ENCODE peak calls at places on chromosomes 12 and 14, in six cellular contexts. One of them, this sample, is unnamed.

GRCh38 chr14:52307376-52307775 is 6.7 kb upstream of the PTGER2 start:
- DNase-seq in A549: no peak
- DNase-seq in IMR-90: no peak
- DNase-seq in HepG2: peak
- DNase-seq in GM12878: no peak
- DNase-seq in K562: no peak
- DNase-seq in this sample: no peak

GRCh38 chr12:1533602-1534304 is 60.6 kb downstream of the FBXL14 start:
- DNase-seq in A549: no peak
- DNase-seq in IMR-90: peak
- DNase-seq in HepG2: no peak
- DNase-seq in GM12878: peak
- DNase-seq in K562: no peak
- DNase-seq in this sample: no peak

GRCh38 chr14:22200977-22201605 is 387.9 kb downstream of the DAD1 start:
- DNase-seq in A549: peak
- DNase-seq in IMR-90: peak
- DNase-seq in HepG2: peak
- DNase-seq in GM12878: peak
- DNase-seq in K562: peak
- DNase-seq in this sample: peak

GRCh38 chr12:26452511-26452910 is 257.1 kb downstream of the SSPN start:
- DNase-seq in A549: no peak
- DNase-seq in IMR-90: no peak
- DNase-seq in HepG2: no peak
- DNase-seq in GM12878: no peak
- DNase-seq in K562: no peak
- DNase-seq in this sample: no peak

GRCh38 chr12:122499991-122500684 is 594 bp downstream of the ZCCHC8 start:
- DNase-seq in A549: peak
- DNase-seq in IMR-90: peak
- DNase-seq in HepG2: peak
- DNase-seq in GM12878: no peak
- DNase-seq in K562: peak
- DNase-seq in this sample: peak

GRCh38 chr12:114399664-114400211 is 6.2 kb downstream of the TBX5 start:
- DNase-seq in A549: peak
- DNase-seq in IMR-90: peak
- DNase-seq in HepG2: no peak
- DNase-seq in GM12878: no peak
- DNase-seq in K562: peak
- DNase-seq in this sample: no peak

GRCh38 chr12:47557401-47557800 is 148.4 kb downstream of the RPAP3 start:
- DNase-seq in A549: no peak
- DNase-seq in IMR-90: no peak
- DNase-seq in HepG2: no peak
- DNase-seq in GM12878: no peak
- DNase-seq in K562: no peak
- DNase-seq in this sample: no peak

GRCh38 chr14:93114713-93115068 is 1.0 kb downstream of the ITPK1 start:
- DNase-seq in A549: no peak
- DNase-seq in IMR-90: no peak
- DNase-seq in HepG2: no peak
- DNase-seq in GM12878: no peak
- DNase-seq in K562: no peak
- DNase-seq in this sample: no peak

GRCh38 chr12:99053599-99054362 is 408.7 kb downstream of the APAF1 start:
- DNase-seq in A549: no peak
- DNase-seq in IMR-90: no peak
- DNase-seq in HepG2: no peak
- DNase-seq in GM12878: no peak
- DNase-seq in K562: no peak
- DNase-seq in this sample: no peak

GRCh38 chr14:102757646-102758045 is 19.6 kb upstream of the TRAF3 start:
- DNase-seq in A549: no peak
- DNase-seq in IMR-90: no peak
- DNase-seq in HepG2: no peak
- DNase-seq in GM12878: no peak
- DNase-seq in K562: no peak
- DNase-seq in this sample: no peak

GRCh38 chr14:93923586-93923985 is 3.6 kb upstream of the FAM181A start:
- DNase-seq in A549: no peak
- DNase-seq in IMR-90: no peak
- DNase-seq in HepG2: no peak
- DNase-seq in GM12878: no peak
- DNase-seq in K562: no peak
- DNase-seq in this sample: no peak

GRCh38 chr14:99247772-99248171 is 24.2 kb downstream of the BCL11B start:
- DNase-seq in A549: no peak
- DNase-seq in IMR-90: no peak
- DNase-seq in HepG2: no peak
- DNase-seq in GM12878: no peak
- DNase-seq in K562: no peak
- DNase-seq in this sample: no peak

GRCh38 chr14:65945333-65945732 is 532.8 kb downstream of the FUT8 start:
- DNase-seq in A549: no peak
- DNase-seq in IMR-90: no peak
- DNase-seq in HepG2: no peak
- DNase-seq in GM12878: no peak
- DNase-seq in K562: no peak
- DNase-seq in this sample: no peak

GRCh38 chr12:51926718-51927117 is 19.4 kb downstream of the ACVRL1 start:
- DNase-seq in A549: peak
- DNase-seq in IMR-90: peak
- DNase-seq in HepG2: peak
- DNase-seq in GM12878: no peak
- DNase-seq in K562: peak
- DNase-seq in this sample: peak

GRCh38 chr12:53327435-53328042 is 6.1 kb upstream of the AAAS start:
- DNase-seq in A549: peak
- DNase-seq in IMR-90: no peak
- DNase-seq in HepG2: no peak
- DNase-seq in GM12878: no peak
- DNase-seq in K562: peak
- DNase-seq in this sample: no peak

GRCh38 chr14:50342211-50343080 is 30.3 kb downstream of the DMAC2L start:
- DNase-seq in A549: peak
- DNase-seq in IMR-90: peak
- DNase-seq in HepG2: peak
- DNase-seq in GM12878: no peak
- DNase-seq in K562: peak
- DNase-seq in this sample: peak

GRCh38 chr14:64540208-64541202 is at the start of gene HSPA2:
- DNase-seq in A549: peak
- DNase-seq in IMR-90: peak
- DNase-seq in HepG2: peak
- DNase-seq in GM12878: peak
- DNase-seq in K562: no peak
- DNase-seq in this sample: peak

GRCh38 chr14:63893701-63894458 is 41.1 kb downstream of the SYNE2 start:
- DNase-seq in A549: peak
- DNase-seq in IMR-90: peak
- DNase-seq in HepG2: no peak
- DNase-seq in GM12878: no peak
- DNase-seq in K562: no peak
- DNase-seq in this sample: no peak

GRCh38 chr12:86838709-86839108 is 582.5 kb upstream of the MGAT4C start:
- DNase-seq in A549: no peak
- DNase-seq in IMR-90: no peak
- DNase-seq in HepG2: no peak
- DNase-seq in GM12878: no peak
- DNase-seq in K562: no peak
- DNase-seq in this sample: no peak

GRCh38 chr12:5807090-5807414 is 138.0 kb downstream of the ANO2 start:
- DNase-seq in A549: no peak
- DNase-seq in IMR-90: peak
- DNase-seq in HepG2: no peak
- DNase-seq in GM12878: no peak
- DNase-seq in K562: no peak
- DNase-seq in this sample: no peak

GRCh38 chr12:99054601-99055128 is 409.6 kb downstream of the APAF1 start:
- DNase-seq in A549: no peak
- DNase-seq in IMR-90: no peak
- DNase-seq in HepG2: no peak
- DNase-seq in GM12878: no peak
- DNase-seq in K562: no peak
- DNase-seq in this sample: no peak

GRCh38 chr12:92905811-92906554 is 23.1 kb downstream of the EEA1 start:
- DNase-seq in A549: no peak
- DNase-seq in IMR-90: peak
- DNase-seq in HepG2: no peak
- DNase-seq in GM12878: no peak
- DNase-seq in K562: no peak
- DNase-seq in this sample: no peak

GRCh38 chr12:94618995-94619695 is 31.2 kb downstream of the TMCC3 start:
- DNase-seq in A549: peak
- DNase-seq in IMR-90: peak
- DNase-seq in HepG2: no peak
- DNase-seq in GM12878: no peak
- DNase-seq in K562: no peak
- DNase-seq in this sample: no peak

GRCh38 chr14:36751920-36752319 is 90.3 kb downstream of the PAX9 start:
- DNase-seq in A549: no peak
- DNase-seq in IMR-90: no peak
- DNase-seq in HepG2: no peak
- DNase-seq in GM12878: no peak
- DNase-seq in K562: no peak
- DNase-seq in this sample: no peak

GRCh38 chr12:104952816-104953215 is 5.3 kb downstream of the SLC41A2 start:
- DNase-seq in A549: peak
- DNase-seq in IMR-90: no peak
- DNase-seq in HepG2: no peak
- DNase-seq in GM12878: no peak
- DNase-seq in K562: no peak
- DNase-seq in this sample: no peak

GRCh38 chr14:61406670-61407069 is 85.3 kb downstream of the PRKCH start:
- DNase-seq in A549: no peak
- DNase-seq in IMR-90: no peak
- DNase-seq in HepG2: no peak
- DNase-seq in GM12878: no peak
- DNase-seq in K562: no peak
- DNase-seq in this sample: no peak

GRCh38 chr14:51616724-51617409 is 34.8 kb upstream of the FRMD6 start:
- DNase-seq in A549: peak
- DNase-seq in IMR-90: peak
- DNase-seq in HepG2: peak
- DNase-seq in GM12878: no peak
- DNase-seq in K562: no peak
- DNase-seq in this sample: no peak

GRCh38 chr14:31128601-31129526 is 78.7 kb downstream of the HECTD1 start:
- DNase-seq in A549: no peak
- DNase-seq in IMR-90: no peak
- DNase-seq in HepG2: no peak
- DNase-seq in GM12878: no peak
- DNase-seq in K562: no peak
- DNase-seq in this sample: no peak
- TF ChIP-seq BHLHE40 in A549: no peak
- TF ChIP-seq BHLHE40 in IMR-90: no peak
- TF ChIP-seq BHLHE40 in HepG2: no peak
- TF ChIP-seq BHLHE40 in GM12878: no peak
- TF ChIP-seq BHLHE40 in K562: no peak
- TF ChIP-seq BHLHE40 in this sample: no peak

DNA sequence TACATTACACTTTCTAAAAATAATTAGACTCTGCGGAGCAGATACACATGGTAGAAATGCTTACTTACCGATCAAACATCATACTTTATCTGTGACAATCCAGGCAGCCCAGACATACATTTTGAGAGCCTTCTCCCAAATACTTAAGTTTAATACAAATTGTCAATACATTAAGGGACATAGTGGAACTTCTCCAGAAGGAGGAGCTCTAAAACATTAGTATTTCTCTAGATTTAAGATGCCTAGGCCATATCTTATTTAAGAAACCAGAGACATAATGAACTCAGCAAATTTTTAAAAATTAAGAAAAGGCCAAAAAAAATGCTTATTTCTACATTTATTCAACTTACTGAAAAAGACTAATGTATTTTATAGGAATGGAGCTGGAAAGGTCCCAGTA is 16.1 kb downstream of the ACSM4 start:
- DNase-seq in A549: no peak
- DNase-seq in IMR-90: no peak
- DNase-seq in HepG2: no peak
- DNase-seq in GM12878: no peak
- DNase-seq in K562: no peak
- DNase-seq in this sample: no peak
- TF ChIP-seq BHLHE40 in A549: no peak
- TF ChIP-seq BHLHE40 in IMR-90: no peak
- TF ChIP-seq BHLHE40 in HepG2: no peak
- TF ChIP-seq BHLHE40 in GM12878: no peak
- TF ChIP-seq BHLHE40 in K562: no peak
- TF ChIP-seq BHLHE40 in this sample: no peak

DNA sequence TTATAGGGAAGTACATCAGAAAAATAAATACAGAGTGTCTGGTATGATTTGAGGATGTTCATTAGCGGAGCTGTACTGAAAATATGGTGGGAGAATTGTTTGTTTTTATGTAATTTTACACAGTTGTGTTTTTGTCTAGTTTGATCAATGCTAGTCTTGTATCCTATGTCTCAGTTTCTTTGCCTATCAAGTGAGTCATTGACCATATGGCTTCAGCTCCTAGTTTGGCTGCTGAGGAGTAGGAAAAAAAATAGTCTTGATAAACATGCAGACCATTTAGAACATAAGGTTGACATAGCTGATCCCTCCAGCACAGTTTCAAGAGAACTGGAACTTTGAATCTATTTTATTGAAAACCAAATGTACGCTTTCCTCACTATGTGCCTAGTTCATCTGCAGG is 1292.1 kb upstream of the FLRT2 start:
- DNase-seq in A549: no peak
- DNase-seq in IMR-90: peak
- DNase-seq in HepG2: no peak
- DNase-seq in GM12878: no peak
- DNase-seq in K562: no peak
- DNase-seq in this sample: no peak
- TF ChIP-seq BHLHE40 in A549: no peak
- TF ChIP-seq BHLHE40 in IMR-90: no peak
- TF ChIP-seq BHLHE40 in HepG2: no peak
- TF ChIP-seq BHLHE40 in GM12878: no peak
- TF ChIP-seq BHLHE40 in K562: no peak
- TF ChIP-seq BHLHE40 in this sample: no peak

GRCh38 chr12:128808651-128809050 is 15.1 kb downstream of the SLC15A4 start:
- DNase-seq in A549: no peak
- DNase-seq in IMR-90: no peak
- DNase-seq in HepG2: no peak
- DNase-seq in GM12878: no peak
- DNase-seq in K562: no peak
- DNase-seq in this sample: no peak

GRCh38 chr12:128804762-128805161 is 19.0 kb downstream of the SLC15A4 start:
- DNase-seq in A549: no peak
- DNase-seq in IMR-90: no peak
- DNase-seq in HepG2: no peak
- DNase-seq in GM12878: no peak
- DNase-seq in K562: no peak
- DNase-seq in this sample: no peak

GRCh38 chr12:128810182-128811127 is 13.3 kb downstream of the SLC15A4 start:
- DNase-seq in A549: no peak
- DNase-seq in IMR-90: no peak
- DNase-seq in HepG2: no peak
- DNase-seq in GM12878: peak
- DNase-seq in K562: no peak
- DNase-seq in this sample: no peak

GRCh38 chr12:128806573-128806972 is 17.2 kb downstream of the SLC15A4 start:
- DNase-seq in A549: no peak
- DNase-seq in IMR-90: no peak
- DNase-seq in HepG2: no peak
- DNase-seq in GM12878: no peak
- DNase-seq in K562: no peak
- DNase-seq in this sample: no peak

GRCh38 chr12:128807161-128807724 is 16.5 kb downstream of the SLC15A4 start:
- DNase-seq in A549: no peak
- DNase-seq in IMR-90: no peak
- DNase-seq in HepG2: no peak
- DNase-seq in GM12878: no peak
- DNase-seq in K562: no peak
- DNase-seq in this sample: no peak
- TF ChIP-seq BHLHE40 in A549: no peak
- TF ChIP-seq BHLHE40 in IMR-90: no peak
- TF ChIP-seq BHLHE40 in HepG2: no peak
- TF ChIP-seq BHLHE40 in GM12878: no peak
- TF ChIP-seq BHLHE40 in K562: no peak
- TF ChIP-seq BHLHE40 in this sample: no peak

This sample was measured in HEK293T.